ENCODE peak calls at places on chromosomes 7 and 10, in eight cellular contexts. R is astrocyte of the hippocampus; M is AG10803; K is endothelial cell; Z is T follicular helper cell; W is PC-3; L is stimulated activated CD8-positive, alpha-beta memory T cell treated with anti-CD3 and anti-CD28 coated beads, Interleukin-15, amount 100 ng/mL, for 24 hours; B is CD14-positive monocyte. S is an unnamed sample.

GRCh38 chr10:113663142-113663541 is 699 bp downstream of the NRAP start:
- DNase-seq in Z (no peak), K (no peak), M (no peak), L (no peak), R (no peak), B (no peak), W (peak; percentile 51), S (no peak)

GRCh38 chr10:118442032-118442431 is 99.9 kb upstream of the FAM204A start:
- DNase-seq in M (no peak), R (no peak), K (no peak), Z (no peak), B (no peak), L (no peak), W (no peak), S (no peak)

GRCh38 chr10:14598809-14599764 is 175.6 kb downstream of the FAM107B start:
- DNase-seq in M (no peak), K (no peak), R (no peak), L (no peak), Z (no peak), B (no peak), W (no peak), S (no peak)

GRCh38 chr10:72025832-72026231 is 61.6 kb downstream of the CHST3 start:
- DNase-seq in K (no peak), L (no peak), Z (no peak), R (no peak), B (no peak), W (no peak), M (no peak), S (no peak)

GRCh38 chr7:132476541-132476940 is 99.7 kb downstream of the PLXNA4 start:
- DNase-seq in Z (no peak), M (no peak), B (no peak), L (no peak), W (no peak), R (no peak), K (no peak), S (no peak)

GRCh38 chr10:71080381-71081228 is 131.8 kb upstream of the UNC5B start:
- DNase-seq in B (no peak), M (no peak), Z (no peak), L (no peak), R (no peak), W (no peak), K (no peak), S (no peak)

GRCh38 chr7:102028206-102028826 is 210.9 kb downstream of the CUX1 start:
- DNase-seq in B (no peak), W (no peak), R (no peak), M (no peak), Z (no peak), L (no peak), K (no peak), S (no peak)

GRCh38 chr10:132715791-132716680 is 69.9 kb downstream of the NKX6-2 start:
- DNase-seq in K (no peak), L (no peak), B (peak; percentile 42), Z (no peak), M (no peak), W (no peak), R (no peak), S (no peak)

GRCh38 chr10:69123306-69123746 is 652 bp upstream of the VPS26A start:
- DNase-seq in W (peak; percentile 77), B (peak; percentile 48), K (peak; percentile 54), Z (peak; percentile 9), M (peak; percentile 60), L (no peak), R (no peak), S (no peak)

GRCh38 chr7:155173905-155174304 is 103.8 kb downstream of the HTR5A start:
- DNase-seq in W (no peak), R (no peak), Z (no peak), B (no peak), K (no peak), M (no peak), L (no peak), S (no peak)

GRCh38 chr7:69889338-69890080 is 291.2 kb downstream of the AUTS2 start:
- DNase-seq in W (no peak), Z (no peak), L (no peak), R (no peak), K (no peak), B (no peak), M (no peak), S (no peak)

GRCh38 chr7:55101359-55101758 is 82.5 kb downstream of the EGFR start:
- DNase-seq in Z (no peak), R (no peak), W (no peak), L (no peak), K (no peak), M (no peak), B (no peak), S (no peak)

GRCh38 chr10:80530251-80530650 is 7.5 kb upstream of the SH2D4B start:
- DNase-seq in L (no peak), B (peak; percentile 73), W (no peak), Z (peak; percentile 25), K (no peak), M (peak; percentile 26), R (peak; percentile 27), S (no peak)

GRCh38 chr7:3149231-3149960 is 105.7 kb upstream of the CARD11 start:
- DNase-seq in R (no peak), K (no peak), L (no peak), M (no peak), W (no peak), Z (no peak), B (no peak), S (no peak)

GRCh38 chr10:102752934-102753664 is 9.4 kb downstream of the WBP1L start:
- DNase-seq in K (no peak), R (peak; percentile 86), Z (no peak), L (no peak), M (peak; percentile 88), W (peak; percentile 37), B (no peak), S (no peak)

GRCh38 chr10:112917676-112918075 is 32.4 kb upstream of the TCF7L2 start:
- DNase-seq in Z (no peak), W (no peak), L (no peak), M (no peak), B (no peak), R (no peak), K (no peak), S (no peak)

GRCh38 chr7:6497637-6497905 is 49.8 kb upstream of the DAGLB start:
- DNase-seq in B (no peak), Z (no peak), M (no peak), W (no peak), K (no peak), R (no peak), L (no peak), S (no peak)

GRCh38 chr10:26215534-26215922 is 1.0 kb upstream of the GAD2 start:
- DNase-seq in W (no peak), M (no peak), K (no peak), R (peak; percentile 6), B (no peak), Z (no peak), L (no peak), S (no peak)

GRCh38 chr7:46385662-46386309 is 464.7 kb upstream of the IGFBP3 start:
- DNase-seq in R (peak; percentile 56), Z (no peak), K (no peak), L (no peak), W (peak; percentile 94), M (peak; percentile 98), B (no peak), S (no peak)

GRCh38 chr10:60611291-60611747 is 167.0 kb upstream of the CDK1 start:
- DNase-seq in L (no peak), W (peak; percentile 99), R (peak; percentile 74), K (no peak), M (peak; percentile 47), Z (no peak), B (no peak), S (no peak)

GRCh38 chr7:99623702-99624447 is 7.1 kb downstream of the ZSCAN25 start:
- DNase-seq in L (no peak), R (no peak), W (no peak), Z (no peak), M (no peak), B (no peak), K (no peak), S (no peak)

GRCh38 chr7:40836218-40836617 is 701.4 kb downstream of the SUGCT start:
- DNase-seq in B (no peak), W (peak; percentile 51), Z (no peak), R (no peak), K (no peak), M (no peak), L (no peak), S (no peak)

GRCh38 chr7:26305869-26306665 is 14.4 kb downstream of the SNX10 start:
- DNase-seq in B (no peak), K (no peak), M (no peak), Z (no peak), W (no peak), L (no peak), R (no peak), S (no peak)

GRCh38 chr10:49446031-49446430 is 50.1 kb upstream of the DRGX start:
- DNase-seq in M (peak; percentile 44), Z (no peak), B (no peak), K (no peak), L (no peak), R (peak; percentile 11), W (peak; percentile 52), S (no peak)

GRCh38 chr10:24344279-24344678 is 135.3 kb downstream of the KIAA1217 start:
- DNase-seq in K (no peak), W (peak; percentile 94), L (no peak), B (no peak), R (peak; percentile 96), Z (no peak), M (peak; percentile 97), S (no peak)

GRCh38 chr7:67950321-67951083 is 953.9 kb downstream of the TYW1 start:
- DNase-seq in L (no peak), W (no peak), K (no peak), Z (no peak), R (no peak), M (peak; percentile 1), B (no peak), S (no peak)

GRCh38 chr10:128646956-128647355 is 520.7 kb upstream of the MKI67 start:
- DNase-seq in W (no peak), K (no peak), M (no peak), R (no peak), Z (no peak), L (no peak), B (no peak), S (no peak)

GRCh38 chr7:50832744-50833143 is 50.0 kb upstream of the GRB10 start:
- DNase-seq in B (no peak), W (peak; percentile 97), Z (no peak), K (no peak), L (no peak), R (peak; percentile 86), M (peak; percentile 18), S (no peak)

GRCh38 chr10:98119891-98120290 is 14.6 kb upstream of the R3HCC1L start:
- DNase-seq in K (no peak), M (no peak), B (no peak), L (no peak), R (no peak), W (no peak), Z (no peak), S (no peak)

GRCh38 chr10:133388973-133389818 is 4.8 kb upstream of the MTG1 start:
- DNase-seq in L (no peak), B (no peak), W (no peak), M (no peak), R (no peak), K (no peak), Z (no peak), S (no peak)